ENCODE peak calls at places on chromosomes 1 and 21, in ten cellular contexts. O, U, B, C, H, S, M, N, J and Y are unnamed samples.

GRCh38 chr1:184854456-184855180 is 100.0 kb upstream of the EDEM3 start:
- DNase-seq in O (peak), U (peak), B (no peak), C (no peak), H (no peak), S (peak), M (no peak), N (no peak), J (no peak), Y (no peak)

GRCh38 chr1:156750191-156750931 is 1.1 kb downstream of the HDGF start:
- DNase-seq in O (no peak), U (no peak), B (peak), C (no peak), H (peak), S (no peak), M (peak), N (peak), J (no peak), Y (no peak)

GRCh38 chr1:209896346-209896745 is 41.7 kb upstream of the SYT14 start:
- DNase-seq in O (peak), U (peak), B (no peak), C (no peak), H (no peak), S (peak), M (no peak), N (no peak), J (no peak), Y (no peak)

GRCh38 chr21:29315155-29315749 is 16.5 kb downstream of the BACH1 start:
- DNase-seq in O (peak), U (no peak), B (no peak), C (no peak), H (no peak), S (no peak), M (no peak), N (no peak), J (no peak), Y (no peak)

GRCh38 chr1:3858231-3858981 is 1.1 kb downstream of the DFFB start:
- DNase-seq in O (peak), U (peak), B (peak), C (no peak), H (no peak), S (peak), M (peak), N (no peak), J (no peak), Y (no peak)

GRCh38 chr1:244154882-244155531 is 103.9 kb downstream of the ZBTB18 start:
- DNase-seq in O (no peak), U (no peak), B (no peak), C (no peak), H (no peak), S (peak), M (no peak), N (no peak), J (no peak), Y (peak)

GRCh38 chr1:57424231-57425027 is 569 bp upstream of the DAB1 start:
- DNase-seq in O (peak), U (peak), B (peak), C (no peak), H (no peak), S (peak), M (no peak), N (peak), J (peak), Y (peak)

GRCh38 chr1:79638382-79638781 is 631.9 kb upstream of the ADGRL4 start:
- DNase-seq in O (no peak), U (no peak), B (no peak), C (no peak), H (no peak), S (no peak), M (no peak), N (no peak), J (no peak), Y (no peak)

GRCh38 chr1:19799233-19799876 is 361 bp downstream of the TMCO4 start:
- DNase-seq in O (peak), U (peak), B (peak), C (no peak), H (peak), S (peak), M (peak), N (peak), J (peak), Y (no peak)

GRCh38 chr21:44985441-44986401 is 45.9 kb downstream of the SLX9 start:
- DNase-seq in O (no peak), U (no peak), B (no peak), C (no peak), H (no peak), S (no peak), M (no peak), N (peak), J (no peak), Y (no peak)

GRCh38 chr1:36743286-36744005 is 260.7 kb upstream of the CSF3R start:
- DNase-seq in O (no peak), U (no peak), B (no peak), C (no peak), H (no peak), S (no peak), M (no peak), N (no peak), J (no peak), Y (no peak)

GRCh38 chr1:173295391-173295790 is 88.3 kb upstream of the TNFSF4 start:
- DNase-seq in O (peak), U (peak), B (no peak), C (no peak), H (no peak), S (no peak), M (no peak), N (no peak), J (no peak), Y (no peak)

GRCh38 chr1:31714442-31715096 is 10.8 kb upstream of the COL16A1 start:
- DNase-seq in O (peak), U (peak), B (no peak), C (peak), H (peak), S (peak), M (no peak), N (no peak), J (peak), Y (no peak)

DNA sequence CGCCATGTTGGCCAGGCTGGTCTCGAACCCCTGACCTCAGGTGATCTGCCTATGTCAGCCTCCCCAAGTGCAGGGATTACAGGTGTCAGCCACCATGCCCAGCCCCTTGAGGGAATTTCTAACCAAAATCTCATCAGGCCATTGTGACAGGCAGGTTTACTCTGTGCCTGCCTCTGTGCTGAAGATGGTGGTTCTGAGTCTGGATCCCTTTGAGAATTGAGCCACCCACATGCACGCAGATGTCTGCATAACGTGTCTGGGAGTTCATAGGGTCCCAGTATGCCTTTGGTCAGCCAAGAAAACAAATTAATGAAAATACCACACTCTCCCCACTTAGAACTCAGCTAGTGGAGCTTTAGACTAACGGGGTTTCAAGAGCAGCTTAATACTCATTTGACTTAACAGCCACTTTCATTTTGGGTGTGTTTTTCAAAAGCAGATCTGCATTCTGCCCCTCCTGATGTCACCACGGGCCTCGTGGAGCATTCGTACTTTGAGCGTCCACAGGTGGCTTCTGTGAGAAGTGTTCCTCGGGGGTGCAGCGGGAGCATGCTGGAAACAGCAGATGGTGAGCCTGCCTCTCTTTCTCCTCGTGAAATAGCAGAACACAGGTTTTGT is 45.3 kb downstream of the DIP2A start:
- DNase-seq in O (no peak), U (no peak), B (no peak), C (no peak), H (no peak), S (no peak), M (no peak), N (no peak), J (no peak), Y (no peak)
- TF ChIP-seq CTCF in O (no peak), U (no peak), B (no peak), C (no peak), H (no peak), S (no peak), M (no peak), N (no peak), J (no peak), Y (no peak)

DNA sequence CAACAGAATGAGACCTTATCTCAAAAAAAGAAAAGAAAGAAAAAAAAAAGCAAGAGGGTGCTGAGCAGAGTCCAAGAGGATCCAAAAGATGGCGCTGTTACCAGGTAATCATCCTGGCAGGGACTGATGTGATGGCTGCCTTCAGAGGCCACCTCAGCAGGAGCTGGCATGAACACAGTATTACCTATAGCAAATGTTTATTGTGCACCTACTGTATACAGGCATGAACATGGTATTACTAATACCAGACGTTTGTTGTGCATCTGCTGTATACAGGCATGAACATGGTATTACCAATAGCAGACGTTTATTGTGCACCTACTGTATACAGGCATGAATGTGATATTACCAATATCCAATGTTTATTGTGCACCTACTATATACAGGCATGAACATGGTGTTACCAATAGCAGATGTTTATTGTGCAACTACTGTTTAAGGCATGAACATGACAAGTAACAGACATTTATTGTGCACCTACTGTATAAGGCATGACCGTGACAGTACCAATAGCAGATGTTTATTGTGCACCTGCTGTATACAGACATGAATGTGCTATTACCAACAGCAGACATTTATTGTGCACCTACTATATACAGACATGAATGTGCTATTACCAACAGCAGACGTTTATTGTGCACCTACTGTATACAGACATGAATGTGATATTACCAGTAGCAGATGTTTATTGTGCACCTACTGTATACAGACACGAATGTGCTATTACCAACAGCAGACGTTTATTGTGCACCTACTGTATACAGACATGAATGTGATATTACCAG is 115.1 kb upstream of the TMEM51 start:
- DNase-seq in O (no peak), U (peak), B (peak), C (no peak), H (no peak), S (peak), M (no peak), N (no peak), J (no peak), Y (no peak)
- TF ChIP-seq CTCF in O (no peak), U (peak), B (peak), C (no peak), H (no peak), S (peak), M (no peak), N (peak), J (peak), Y (peak)

GRCh38 chr1:16017461-16018303 is at the start of gene HSPB7:
- DNase-seq in O (peak), U (peak), B (no peak), C (peak), H (peak), S (peak), M (no peak), N (peak), J (no peak), Y (no peak)
- TF ChIP-seq CTCF in O (no peak), U (no peak), B (no peak), C (peak), H (no peak), S (peak), M (no peak), N (no peak), J (peak), Y (no peak)

DNA sequence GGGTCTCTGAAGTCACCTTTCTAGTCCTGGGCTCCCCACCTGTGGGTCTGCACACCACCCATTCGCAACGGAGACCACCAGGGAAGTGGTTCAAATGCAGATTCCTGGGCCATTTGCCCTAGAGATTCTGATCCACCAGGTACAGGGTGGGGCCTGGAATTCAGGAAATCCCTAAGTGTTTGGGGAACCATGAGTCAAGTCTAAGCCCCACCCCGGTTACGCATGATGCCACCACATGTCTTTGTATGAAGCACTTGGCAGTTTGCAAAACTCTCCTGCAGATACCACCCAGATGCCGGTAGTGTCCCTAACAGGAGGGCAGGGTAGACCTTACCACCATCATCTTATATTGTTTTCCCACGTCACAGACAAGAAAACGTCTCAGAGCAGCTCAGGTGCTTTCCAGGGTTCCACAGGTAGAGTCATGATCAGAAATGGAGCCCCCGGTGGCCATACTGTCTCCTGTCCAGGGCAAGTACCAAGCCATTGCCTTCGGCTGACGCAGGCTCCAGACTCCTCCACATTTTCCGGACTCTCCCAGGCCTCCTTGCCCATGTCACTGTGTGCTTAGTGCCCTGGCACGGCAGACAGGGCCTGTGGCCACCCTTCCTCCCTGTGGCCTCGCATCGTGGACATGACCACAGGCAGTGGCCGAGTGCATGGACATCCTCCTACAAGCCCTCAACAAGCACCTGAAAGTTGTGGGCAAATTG is 89.2 kb upstream of the TMEM51 start:
- DNase-seq in O (no peak), U (no peak), B (no peak), C (no peak), H (no peak), S (no peak), M (peak), N (no peak), J (no peak), Y (no peak)
- TF ChIP-seq CTCF in O (no peak), U (no peak), B (no peak), C (no peak), H (no peak), S (no peak), M (peak), N (no peak), J (peak), Y (no peak)